ENCODE peak calls at places on chromosomes 2 and 18, in four cellular contexts. F, G, T and S are unnamed samples.

GRCh38 chr18:7642491-7642890 is 75.4 kb downstream of the PTPRM start:
- DNase-seq in F (no peak), G (no peak), T (no peak), S (no peak)

GRCh38 chr2:62501794-62502500 is 4.0 kb downstream of the TMEM17 start:
- DNase-seq in F (peak), G (no peak), T (no peak), S (no peak)

GRCh38 chr2:30283931-30284565 is 52.7 kb downstream of the LBH start:
- DNase-seq in F (peak), G (no peak), T (no peak), S (no peak)

GRCh38 chr2:108604196-108604595 is 69.9 kb downstream of the LIMS1 start:
- DNase-seq in F (no peak), G (no peak), T (no peak), S (no peak)

GRCh38 chr2:230796280-230796862 is 68.4 kb upstream of the ITM2C start:
- DNase-seq in F (no peak), G (no peak), T (no peak), S (no peak)

GRCh38 chr18:47050468-47050867 is 15.0 kb upstream of the ELOA2 start:
- DNase-seq in F (no peak), G (peak), T (no peak), S (no peak)

GRCh38 chr2:23609254-23609653 is 224.3 kb downstream of the KLHL29 start:
- DNase-seq in F (no peak), G (no peak), T (no peak), S (no peak)

GRCh38 chr2:45860136-45861106 is 208.9 kb downstream of the PRKCE start:
- DNase-seq in F (no peak), G (no peak), T (no peak), S (no peak)

GRCh38 chr2:25041307-25041927 is 459 bp upstream of the EFR3B start:
- DNase-seq in F (peak), G (peak), T (no peak), S (peak)

GRCh38 chr2:193348055-193348454 is 1153.3 kb upstream of the TMEFF2 start:
- DNase-seq in F (no peak), G (no peak), T (no peak), S (no peak)

GRCh38 chr2:166184789-166185188 is 57.0 kb upstream of the SCN1A start:
- DNase-seq in F (no peak), G (no peak), T (no peak), S (no peak)

GRCh38 chr2:43945439-43945838 is 50.4 kb downstream of the LRPPRC start:
- DNase-seq in F (no peak), G (no peak), T (no peak), S (no peak)

GRCh38 chr2:238689871-238690672 is 157.8 kb upstream of the TWIST2 start:
- DNase-seq in F (no peak), G (no peak), T (no peak), S (no peak)

GRCh38 chr2:147739531-147739930 is 105.3 kb upstream of the ACVR2A start:
- DNase-seq in F (no peak), G (no peak), T (no peak), S (no peak)

GRCh38 chr2:81495556-81495955 is 1191.0 kb upstream of the LRRTM1 start:
- DNase-seq in F (no peak), G (no peak), T (no peak), S (no peak)

GRCh38 chr2:105454801-105455485 is 56.1 kb upstream of the FHL2 start:
- DNase-seq in F (peak), G (peak), T (peak), S (no peak)

GRCh38 chr2:9410108-9410507 is 13.2 kb downstream of the ITGB1BP1 start:
- DNase-seq in F (no peak), G (no peak), T (no peak), S (no peak)

GRCh38 chr2:100070078-100070477 is 72.3 kb downstream of the AFF3 start:
- DNase-seq in F (no peak), G (no peak), T (no peak), S (no peak)

GRCh38 chr2:147711031-147711430 is 133.8 kb upstream of the ACVR2A start:
- DNase-seq in F (no peak), G (no peak), T (no peak), S (no peak)

GRCh38 chr2:82781516-82781915 is 1677.6 kb downstream of the SUCLG1 start:
- DNase-seq in F (no peak), G (no peak), T (no peak), S (no peak)

GRCh38 chr2:237895544-237896506 is 36.4 kb downstream of the RAMP1 start:
- DNase-seq in F (no peak), G (no peak), T (no peak), S (no peak)

GRCh38 chr2:71833855-71834554 is 313.7 kb downstream of the CYP26B1 start:
- DNase-seq in F (no peak), G (no peak), T (no peak), S (no peak)

GRCh38 chr2:5373200-5373599 is 319.0 kb upstream of the SOX11 start:
- DNase-seq in F (peak), G (no peak), T (no peak), S (no peak)

GRCh38 chr2:20525041-20526035 is 78.5 kb downstream of the RHOB start:
- DNase-seq in F (peak), G (no peak), T (peak), S (peak)

GRCh38 chr2:46489430-46489829 is 10.1 kb downstream of the TMEM247 start:
- DNase-seq in F (no peak), G (no peak), T (no peak), S (no peak)

GRCh38 chr2:7725132-7725849 is 808.1 kb downstream of the RNF144A start:
- DNase-seq in F (no peak), G (no peak), T (peak), S (no peak)

GRCh38 chr2:162401871-162402270 is 57.9 kb downstream of the GCA start:
- DNase-seq in F (no peak), G (no peak), T (no peak), S (no peak)

GRCh38 chr2:74142340-74142739 is 5.4 kb downstream of the BOLA3 start:
- DNase-seq in F (peak), G (peak), T (no peak), S (no peak)

GRCh38 chr2:38465789-38466127 is 88.7 kb upstream of the ATL2 start:
- DNase-seq in F (peak), G (peak), T (no peak), S (no peak)

GRCh38 chr2:128722469-128722868 is 403.8 kb upstream of the HS6ST1 start:
- DNase-seq in F (no peak), G (no peak), T (no peak), S (no peak)

GRCh38 chr2:171924170-171924942 is 2.1 kb downstream of the HAT1 start:
- DNase-seq in F (no peak), G (no peak), T (no peak), S (no peak)

GRCh38 chr18:60936101-60936500 is 397.1 kb upstream of the CDH20 start:
- DNase-seq in F (no peak), G (no peak), T (no peak), S (no peak)

GRCh38 chr2:31788273-31788672 is 207.5 kb upstream of the SRD5A2 start:
- DNase-seq in F (no peak), G (no peak), T (no peak), S (no peak)

GRCh38 chr18:75226301-75226955 is 15.8 kb downstream of the TSHZ1 start:
- DNase-seq in F (peak), G (no peak), T (no peak), S (no peak)

GRCh38 chr2:177551989-177552413 is 159.4 kb downstream of the AGPS start:
- DNase-seq in F (peak), G (no peak), T (no peak), S (no peak)

GRCh38 chr2:210250577-210250976 is 25.3 kb upstream of the ACADL start:
- DNase-seq in F (no peak), G (no peak), T (no peak), S (no peak)

GRCh38 chr2:157751462-157752058 is 122.9 kb upstream of the ACVR1C start:
- DNase-seq in F (peak), G (no peak), T (peak), S (no peak)

GRCh38 chr18:24054130-24054529 is 39.6 kb downstream of the TTC39C start:
- DNase-seq in F (no peak), G (no peak), T (no peak), S (no peak)

GRCh38 chr2:148282201-148282600 is 261.3 kb downstream of the MBD5 start:
- DNase-seq in F (no peak), G (no peak), T (no peak), S (no peak)

GRCh38 chr18:59059140-59059539 is 80.5 kb upstream of the SEC11C start:
- DNase-seq in F (no peak), G (no peak), T (no peak), S (no peak)

GRCh38 chr18:59057493-59057795 is 82.2 kb upstream of the SEC11C start:
- DNase-seq in F (no peak), G (no peak), T (no peak), S (no peak)

GRCh38 chr18:59056706-59057492 is 82.8 kb upstream of the SEC11C start:
- DNase-seq in F (peak), G (peak), T (no peak), S (peak)

GRCh38 chr18:59055345-59056032 is 84.2 kb upstream of the SEC11C start:
- DNase-seq in F (no peak), G (no peak), T (no peak), S (no peak)

DNA sequence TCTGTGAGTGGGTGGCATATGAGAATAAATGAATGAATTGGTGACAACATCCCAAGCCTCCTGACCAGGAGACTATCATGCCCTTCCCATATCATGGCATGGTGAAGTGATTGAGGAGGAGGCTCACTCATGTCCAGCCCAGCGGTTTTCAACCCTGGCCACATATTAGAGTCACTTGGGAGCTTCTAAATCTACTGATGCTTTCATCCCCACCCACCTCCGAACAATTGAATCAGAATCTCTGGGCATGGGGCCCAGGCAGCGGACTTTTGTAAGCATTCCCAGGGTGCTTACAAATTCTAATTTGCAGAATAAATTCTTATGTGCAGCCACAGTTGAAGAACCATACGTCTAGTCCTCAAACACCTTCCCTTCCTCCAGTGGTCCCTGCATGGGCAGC is 81.7 kb upstream of the SEC11C start:
- DNase-seq in F (no peak), G (no peak), T (no peak), S (no peak)
- TF ChIP-seq SPI1 in F (no peak), G (no peak), T (no peak), S (no peak)

DNA sequence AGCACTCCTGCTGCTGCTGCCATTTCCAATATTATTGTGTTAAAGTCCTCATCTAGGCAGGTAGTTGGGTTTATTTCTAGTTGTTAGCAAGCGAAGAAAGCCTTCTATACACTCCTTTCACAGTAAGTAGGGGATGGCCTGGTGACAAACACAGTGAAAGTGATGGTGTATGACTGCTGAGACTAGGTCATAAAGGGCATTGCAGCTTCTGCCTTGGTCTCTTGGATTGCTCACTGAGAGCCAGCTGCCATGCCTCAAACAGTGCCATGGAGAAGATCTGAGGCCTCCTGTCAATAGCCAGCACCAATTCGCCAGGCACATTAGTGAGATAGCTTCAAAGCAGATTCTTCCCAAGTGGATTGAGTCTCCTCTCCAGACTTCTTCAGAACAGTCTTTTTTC is 27.6 kb upstream of the MSTN start:
- DNase-seq in F (no peak), G (no peak), T (no peak), S (no peak)
- TF ChIP-seq SPI1 in F (no peak), G (no peak), T (no peak), S (no peak)

DNA sequence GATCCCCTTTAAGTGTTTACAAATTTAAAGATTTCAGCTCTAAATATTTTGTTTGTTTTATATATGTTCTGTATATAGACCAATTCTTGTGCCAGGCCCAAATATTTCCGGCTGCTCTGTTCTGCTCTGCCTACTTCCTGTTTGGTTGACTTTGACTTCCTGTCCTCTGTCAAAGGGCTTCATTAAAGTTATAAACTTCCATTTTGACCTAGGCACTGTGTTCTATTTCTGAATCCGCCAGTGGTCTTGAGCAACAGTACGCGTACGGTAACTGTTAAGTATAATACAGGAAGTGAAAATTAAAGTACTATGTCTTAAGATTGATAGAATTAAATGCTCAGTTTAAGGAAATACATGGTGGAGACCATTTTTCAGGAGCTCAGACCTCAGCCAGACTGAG is 13.5 kb upstream of the REL start:
- DNase-seq in F (no peak), G (peak), T (no peak), S (no peak)
- TF ChIP-seq SPI1 in F (no peak), G (peak), T (peak), S (peak)

DNA sequence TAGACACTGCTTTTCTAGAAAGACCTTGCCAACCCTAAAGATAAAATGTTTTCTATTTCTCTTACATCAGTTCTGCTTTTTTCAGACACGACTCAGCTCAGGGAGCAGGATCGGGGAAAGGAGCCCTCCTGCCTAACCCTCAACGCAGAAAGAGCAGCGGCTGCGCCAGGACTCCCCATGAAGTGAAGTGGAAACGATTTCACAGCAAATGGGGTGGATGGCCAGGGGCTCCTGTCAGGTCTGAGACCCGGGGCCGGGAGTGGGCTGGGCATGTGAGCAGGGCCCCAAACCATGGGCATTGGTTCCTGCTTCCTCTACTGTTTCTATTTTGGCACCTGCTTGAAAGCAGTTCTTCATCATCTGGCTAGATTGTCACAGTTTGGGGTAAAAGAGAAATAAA is 89.4 kb upstream of the PXDN start:
- DNase-seq in F (no peak), G (no peak), T (no peak), S (no peak)
- TF ChIP-seq SPI1 in F (no peak), G (no peak), T (no peak), S (no peak)

DNA sequence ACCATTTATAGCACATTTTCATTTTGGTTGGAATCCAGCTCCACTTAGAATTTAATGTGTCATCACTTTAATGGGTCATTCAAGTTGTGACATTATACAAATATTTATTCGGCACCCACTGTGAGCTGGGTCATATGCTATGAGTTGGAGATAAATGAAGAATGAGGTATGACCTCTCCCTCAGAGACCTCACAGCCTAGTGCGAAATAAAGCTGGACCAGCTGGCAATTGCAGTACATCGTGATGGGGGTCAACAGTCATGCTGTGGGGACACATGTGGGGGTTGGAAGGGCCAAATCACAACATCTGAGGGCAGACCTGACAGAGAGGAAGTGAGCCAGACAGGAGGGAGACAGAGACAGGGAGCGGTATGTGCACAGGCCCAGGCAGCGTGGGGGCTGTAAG is 175.4 kb downstream of the MAIP1 start:
- DNase-seq in F (no peak), G (no peak), T (no peak), S (no peak)
- TF ChIP-seq SPI1 in F (peak), G (no peak), T (no peak), S (no peak)

DNA sequence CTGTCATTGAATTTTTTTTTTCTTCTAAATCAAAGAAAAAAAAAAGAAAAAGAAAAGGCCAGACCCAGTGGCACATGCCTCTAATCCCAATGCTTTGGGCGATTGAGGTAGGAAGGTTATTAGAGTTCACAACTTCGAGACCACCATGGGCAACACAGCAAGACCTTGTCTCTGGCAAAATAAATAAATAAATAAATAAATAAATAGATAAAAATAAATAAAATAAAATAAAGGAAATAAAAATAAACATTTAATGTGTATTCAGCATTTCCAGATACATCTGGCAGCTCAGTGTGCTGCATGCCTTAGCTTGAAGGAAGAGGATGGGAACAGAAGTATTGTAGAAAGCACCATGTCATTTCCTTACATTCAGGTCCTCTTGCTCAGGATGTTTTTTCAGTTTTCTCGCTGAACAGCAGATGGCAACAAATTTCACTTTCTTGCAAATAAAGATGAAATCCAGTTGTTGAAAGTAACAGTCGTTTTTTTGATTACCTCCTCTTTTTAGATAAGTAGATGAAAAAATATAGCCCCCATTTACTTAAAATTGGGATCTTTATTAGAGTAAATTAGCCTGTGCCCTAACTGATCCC is 25.7 kb upstream of the FAM178B start:
- DNase-seq in F (no peak), G (peak), T (peak), S (no peak)
- TF ChIP-seq SPI1 in F (no peak), G (no peak), T (no peak), S (no peak)

DNA sequence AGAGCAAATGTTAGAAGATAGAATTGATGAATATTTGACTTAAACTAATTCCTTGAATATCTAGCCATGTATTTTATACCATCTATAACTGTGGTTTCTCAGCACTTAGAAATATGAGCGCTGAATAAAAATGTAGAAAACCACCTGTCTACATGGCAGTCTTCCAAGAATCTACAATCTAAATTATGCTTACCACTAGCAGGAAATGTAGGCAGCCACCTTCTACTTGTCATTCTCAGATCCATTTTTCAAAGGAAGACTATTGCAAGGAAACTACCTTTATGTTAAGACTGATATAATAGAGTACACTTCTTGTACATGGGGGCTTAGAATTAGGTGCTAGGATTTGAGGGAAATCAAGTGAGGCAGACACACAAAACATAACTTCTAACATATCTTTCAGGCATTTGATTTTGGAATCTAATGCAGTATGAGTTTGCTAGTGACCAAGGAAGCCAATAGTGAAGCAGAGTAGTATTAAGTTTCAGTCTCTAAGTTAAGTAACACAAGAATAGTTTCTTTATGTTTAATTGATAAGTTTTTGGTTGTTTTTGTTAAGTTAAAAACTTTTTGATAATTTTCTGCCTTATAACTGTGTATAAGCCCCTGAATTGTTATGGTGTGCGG is 175.9 kb upstream of the ITGA4 start:
- DNase-seq in F (no peak), G (no peak), T (no peak), S (no peak)
- TF ChIP-seq SPI1 in F (no peak), G (no peak), T (no peak), S (no peak)

GRCh38 chr2:70505613-70506391 is 47.8 kb downstream of the TGFA start:
- DNase-seq in F (no peak), G (no peak), T (no peak), S (no peak)
- TF ChIP-seq SPI1 in F (no peak), G (no peak), T (no peak), S (no peak)

DNA sequence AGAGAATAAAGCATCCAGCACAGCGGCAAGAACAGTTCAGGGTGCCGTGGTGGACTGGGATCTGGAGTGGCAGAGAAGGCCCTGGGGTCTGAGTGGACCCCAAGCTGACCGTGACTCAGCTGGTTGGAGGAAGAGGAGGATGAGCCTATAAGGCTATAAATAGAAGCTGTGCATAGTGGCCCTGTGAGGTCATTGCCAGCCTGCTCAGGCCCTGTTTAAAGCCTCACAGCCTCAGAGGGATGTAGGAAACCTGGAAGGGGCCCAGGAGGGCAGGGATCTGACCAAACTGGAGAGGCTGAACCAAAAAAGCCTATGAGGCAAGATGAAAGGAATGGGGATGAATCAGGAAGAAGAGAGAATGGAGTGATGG is 11.3 kb upstream of the DES start:
- DNase-seq in F (no peak), G (no peak), T (no peak), S (no peak)
- TF ChIP-seq SPI1 in F (no peak), G (no peak), T (no peak), S (no peak)